ENCODE peak calls at places on chromosomes 4 and X, in six cellular contexts. One of them, this sample, is unnamed.

GRCh38 chrX:118974088-118974907 is at the start of gene LONRF3:
- DNase-seq in aorta: peak; percentile 84
- DNase-seq in A549: peak; percentile 60
- DNase-seq in stimulated activated CD4-positive, alpha-beta T cell treated with anti-CD3 and anti-CD28 coated beads, TNF-alpha, amount 100 ng/mL, for 4 hours: peak; percentile 31
- DNase-seq in CD4-positive, alpha-beta memory T cell: peak; percentile 69
- DNase-seq in Karpas-422: no peak
- DNase-seq in this sample: peak; percentile 86

GRCh38 chr4:184583738-184584502 is 65.3 kb downstream of the CASP3 start:
- DNase-seq in Karpas-422: no peak
- DNase-seq in CD4-positive, alpha-beta memory T cell: peak; percentile 11
- DNase-seq in aorta: no peak
- DNase-seq in stimulated activated CD4-positive, alpha-beta T cell treated with anti-CD3 and anti-CD28 coated beads, TNF-alpha, amount 100 ng/mL, for 4 hours: no peak
- DNase-seq in A549: no peak
- DNase-seq in this sample: no peak

GRCh38 chr4:79748835-79749234 is 324.2 kb downstream of the ANTXR2 start:
- DNase-seq in stimulated activated CD4-positive, alpha-beta T cell treated with anti-CD3 and anti-CD28 coated beads, TNF-alpha, amount 100 ng/mL, for 4 hours: no peak
- DNase-seq in CD4-positive, alpha-beta memory T cell: no peak
- DNase-seq in A549: no peak
- DNase-seq in Karpas-422: no peak
- DNase-seq in aorta: no peak
- DNase-seq in this sample: no peak

GRCh38 chrX:111009256-111009655 is 86.7 kb upstream of the PAK3 start:
- DNase-seq in A549: no peak
- DNase-seq in Karpas-422: no peak
- DNase-seq in stimulated activated CD4-positive, alpha-beta T cell treated with anti-CD3 and anti-CD28 coated beads, TNF-alpha, amount 100 ng/mL, for 4 hours: no peak
- DNase-seq in aorta: no peak
- DNase-seq in CD4-positive, alpha-beta memory T cell: no peak
- DNase-seq in this sample: no peak

GRCh38 chr4:111937368-111937767 is 207.9 kb upstream of the FAM241A start:
- DNase-seq in CD4-positive, alpha-beta memory T cell: no peak
- DNase-seq in Karpas-422: peak; percentile 52
- DNase-seq in A549: peak; percentile 27
- DNase-seq in aorta: no peak
- DNase-seq in stimulated activated CD4-positive, alpha-beta T cell treated with anti-CD3 and anti-CD28 coated beads, TNF-alpha, amount 100 ng/mL, for 4 hours: no peak
- DNase-seq in this sample: no peak

GRCh38 chrX:10617964-10618342 is 2.4 kb downstream of the MID1 start:
- DNase-seq in Karpas-422: no peak
- DNase-seq in aorta: no peak
- DNase-seq in A549: peak; percentile 55
- DNase-seq in stimulated activated CD4-positive, alpha-beta T cell treated with anti-CD3 and anti-CD28 coated beads, TNF-alpha, amount 100 ng/mL, for 4 hours: no peak
- DNase-seq in CD4-positive, alpha-beta memory T cell: no peak
- DNase-seq in this sample: no peak

GRCh38 chr4:108443585-108443984 is 176.8 kb upstream of the RPL34 start:
- DNase-seq in CD4-positive, alpha-beta memory T cell: no peak
- DNase-seq in A549: no peak
- DNase-seq in stimulated activated CD4-positive, alpha-beta T cell treated with anti-CD3 and anti-CD28 coated beads, TNF-alpha, amount 100 ng/mL, for 4 hours: no peak
- DNase-seq in aorta: no peak
- DNase-seq in Karpas-422: no peak
- DNase-seq in this sample: no peak

GRCh38 chrX:115940888-115941332 is 229.6 kb upstream of the AGTR2 start:
- DNase-seq in aorta: peak; percentile 85
- DNase-seq in A549: peak; percentile 4
- DNase-seq in Karpas-422: peak; percentile 98
- DNase-seq in CD4-positive, alpha-beta memory T cell: peak; percentile 78
- DNase-seq in stimulated activated CD4-positive, alpha-beta T cell treated with anti-CD3 and anti-CD28 coated beads, TNF-alpha, amount 100 ng/mL, for 4 hours: no peak
- DNase-seq in this sample: no peak

GRCh38 chr4:40713798-40714197 is 36.0 kb upstream of the NSUN7 start:
- DNase-seq in stimulated activated CD4-positive, alpha-beta T cell treated with anti-CD3 and anti-CD28 coated beads, TNF-alpha, amount 100 ng/mL, for 4 hours: no peak
- DNase-seq in Karpas-422: no peak
- DNase-seq in CD4-positive, alpha-beta memory T cell: no peak
- DNase-seq in aorta: no peak
- DNase-seq in A549: no peak
- DNase-seq in this sample: no peak

GRCh38 chrX:30887288-30887687 is 1.8 kb downstream of the TAB3 start:
- DNase-seq in A549: no peak
- DNase-seq in CD4-positive, alpha-beta memory T cell: no peak
- DNase-seq in stimulated activated CD4-positive, alpha-beta T cell treated with anti-CD3 and anti-CD28 coated beads, TNF-alpha, amount 100 ng/mL, for 4 hours: no peak
- DNase-seq in Karpas-422: no peak
- DNase-seq in aorta: no peak
- DNase-seq in this sample: no peak

GRCh38 chrX:319579-320125 is 1.1 kb upstream of the GTPBP6 start:
- DNase-seq in CD4-positive, alpha-beta memory T cell: no peak
- DNase-seq in Karpas-422: no peak
- DNase-seq in aorta: peak; percentile 70
- DNase-seq in A549: no peak
- DNase-seq in stimulated activated CD4-positive, alpha-beta T cell treated with anti-CD3 and anti-CD28 coated beads, TNF-alpha, amount 100 ng/mL, for 4 hours: no peak
- DNase-seq in this sample: peak; percentile 61

GRCh38 chr4:88613417-88613875 is 21.2 kb downstream of the HERC3 start:
- DNase-seq in Karpas-422: peak; percentile 47
- DNase-seq in CD4-positive, alpha-beta memory T cell: peak; percentile 84
- DNase-seq in aorta: no peak
- DNase-seq in stimulated activated CD4-positive, alpha-beta T cell treated with anti-CD3 and anti-CD28 coated beads, TNF-alpha, amount 100 ng/mL, for 4 hours: no peak
- DNase-seq in A549: no peak
- DNase-seq in this sample: no peak

GRCh38 chrX:37578045-37578444 is 6.6 kb downstream of the LANCL3 start:
- DNase-seq in stimulated activated CD4-positive, alpha-beta T cell treated with anti-CD3 and anti-CD28 coated beads, TNF-alpha, amount 100 ng/mL, for 4 hours: no peak
- DNase-seq in aorta: no peak
- DNase-seq in Karpas-422: no peak
- DNase-seq in CD4-positive, alpha-beta memory T cell: no peak
- DNase-seq in A549: no peak
- DNase-seq in this sample: no peak

GRCh38 chr4:26891054-26891453 is 30.4 kb downstream of the STIM2 start:
- DNase-seq in A549: no peak
- DNase-seq in aorta: no peak
- DNase-seq in stimulated activated CD4-positive, alpha-beta T cell treated with anti-CD3 and anti-CD28 coated beads, TNF-alpha, amount 100 ng/mL, for 4 hours: no peak
- DNase-seq in Karpas-422: no peak
- DNase-seq in CD4-positive, alpha-beta memory T cell: no peak
- DNase-seq in this sample: no peak

GRCh38 chrX:20313889-20314288 is 47.2 kb upstream of the RPS6KA3 start:
- DNase-seq in A549: no peak
- DNase-seq in Karpas-422: no peak
- DNase-seq in stimulated activated CD4-positive, alpha-beta T cell treated with anti-CD3 and anti-CD28 coated beads, TNF-alpha, amount 100 ng/mL, for 4 hours: no peak
- DNase-seq in aorta: no peak
- DNase-seq in CD4-positive, alpha-beta memory T cell: no peak
- DNase-seq in this sample: no peak

GRCh38 chr4:76738081-76738931 is 159.6 kb downstream of the SOWAHB start:
- DNase-seq in CD4-positive, alpha-beta memory T cell: no peak
- DNase-seq in aorta: peak; percentile 74
- DNase-seq in stimulated activated CD4-positive, alpha-beta T cell treated with anti-CD3 and anti-CD28 coated beads, TNF-alpha, amount 100 ng/mL, for 4 hours: no peak
- DNase-seq in A549: no peak
- DNase-seq in Karpas-422: no peak
- DNase-seq in this sample: no peak

GRCh38 chr4:108878781-108879180 is 115.9 kb upstream of the ETNPPL start:
- DNase-seq in Karpas-422: no peak
- DNase-seq in CD4-positive, alpha-beta memory T cell: no peak
- DNase-seq in aorta: no peak
- DNase-seq in stimulated activated CD4-positive, alpha-beta T cell treated with anti-CD3 and anti-CD28 coated beads, TNF-alpha, amount 100 ng/mL, for 4 hours: no peak
- DNase-seq in A549: no peak
- DNase-seq in this sample: no peak

GRCh38 chrX:5957506-5957905 is 271.2 kb downstream of the NLGN4X start:
- DNase-seq in Karpas-422: no peak
- DNase-seq in stimulated activated CD4-positive, alpha-beta T cell treated with anti-CD3 and anti-CD28 coated beads, TNF-alpha, amount 100 ng/mL, for 4 hours: no peak
- DNase-seq in aorta: no peak
- DNase-seq in CD4-positive, alpha-beta memory T cell: no peak
- DNase-seq in A549: no peak
- DNase-seq in this sample: no peak

GRCh38 chr4:151418385-151418784 is 9.4 kb downstream of the FHIP1A start:
- DNase-seq in A549: no peak
- DNase-seq in Karpas-422: no peak
- DNase-seq in stimulated activated CD4-positive, alpha-beta T cell treated with anti-CD3 and anti-CD28 coated beads, TNF-alpha, amount 100 ng/mL, for 4 hours: no peak
- DNase-seq in CD4-positive, alpha-beta memory T cell: no peak
- DNase-seq in aorta: no peak
- DNase-seq in this sample: no peak

GRCh38 chr4:153217440-153217839 is 13.2 kb downstream of the TRIM2 start:
- DNase-seq in aorta: no peak
- DNase-seq in Karpas-422: no peak
- DNase-seq in CD4-positive, alpha-beta memory T cell: no peak
- DNase-seq in stimulated activated CD4-positive, alpha-beta T cell treated with anti-CD3 and anti-CD28 coated beads, TNF-alpha, amount 100 ng/mL, for 4 hours: no peak
- DNase-seq in A549: no peak
- DNase-seq in this sample: no peak

GRCh38 chrX:81174286-81174685 is 27.4 kb downstream of the HMGN5 start:
- DNase-seq in A549: peak; percentile 11
- DNase-seq in aorta: no peak
- DNase-seq in Karpas-422: peak; percentile 63
- DNase-seq in CD4-positive, alpha-beta memory T cell: peak; percentile 4
- DNase-seq in stimulated activated CD4-positive, alpha-beta T cell treated with anti-CD3 and anti-CD28 coated beads, TNF-alpha, amount 100 ng/mL, for 4 hours: no peak
- DNase-seq in this sample: no peak

GRCh38 chrX:21770631-21771321 is 12.9 kb upstream of the SMPX start:
- DNase-seq in stimulated activated CD4-positive, alpha-beta T cell treated with anti-CD3 and anti-CD28 coated beads, TNF-alpha, amount 100 ng/mL, for 4 hours: no peak
- DNase-seq in CD4-positive, alpha-beta memory T cell: no peak
- DNase-seq in A549: peak; percentile 44
- DNase-seq in Karpas-422: no peak
- DNase-seq in aorta: no peak
- DNase-seq in this sample: no peak

GRCh38 chrX:135536883-135537282 is 16.4 kb downstream of the INTS6L start:
- DNase-seq in A549: no peak
- DNase-seq in Karpas-422: peak; percentile 41
- DNase-seq in stimulated activated CD4-positive, alpha-beta T cell treated with anti-CD3 and anti-CD28 coated beads, TNF-alpha, amount 100 ng/mL, for 4 hours: no peak
- DNase-seq in CD4-positive, alpha-beta memory T cell: peak; percentile 9
- DNase-seq in aorta: no peak
- DNase-seq in this sample: no peak

GRCh38 chrX:48816014-48816810 is 10.1 kb upstream of the ERAS start:
- DNase-seq in Karpas-422: no peak
- DNase-seq in stimulated activated CD4-positive, alpha-beta T cell treated with anti-CD3 and anti-CD28 coated beads, TNF-alpha, amount 100 ng/mL, for 4 hours: no peak
- DNase-seq in A549: no peak
- DNase-seq in CD4-positive, alpha-beta memory T cell: no peak
- DNase-seq in aorta: no peak
- DNase-seq in this sample: no peak

GRCh38 chr4:83558693-83559092 is 22.8 kb downstream of the GPAT3 start:
- DNase-seq in CD4-positive, alpha-beta memory T cell: no peak
- DNase-seq in stimulated activated CD4-positive, alpha-beta T cell treated with anti-CD3 and anti-CD28 coated beads, TNF-alpha, amount 100 ng/mL, for 4 hours: no peak
- DNase-seq in aorta: no peak
- DNase-seq in Karpas-422: no peak
- DNase-seq in A549: no peak
- DNase-seq in this sample: no peak

GRCh38 chr4:105147226-105148151 is 813 bp downstream of the TET2 start:
- DNase-seq in aorta: no peak
- DNase-seq in Karpas-422: peak; percentile 57
- DNase-seq in A549: peak; percentile 24
- DNase-seq in stimulated activated CD4-positive, alpha-beta T cell treated with anti-CD3 and anti-CD28 coated beads, TNF-alpha, amount 100 ng/mL, for 4 hours: peak; percentile 23
- DNase-seq in CD4-positive, alpha-beta memory T cell: peak; percentile 35
- DNase-seq in this sample: peak; percentile 42

GRCh38 chr4:141133146-141134006 is at the start of gene RNF150:
- DNase-seq in CD4-positive, alpha-beta memory T cell: peak; percentile 0
- DNase-seq in aorta: peak; percentile 81
- DNase-seq in stimulated activated CD4-positive, alpha-beta T cell treated with anti-CD3 and anti-CD28 coated beads, TNF-alpha, amount 100 ng/mL, for 4 hours: peak; percentile 10
- DNase-seq in A549: peak; percentile 82
- DNase-seq in Karpas-422: peak; percentile 71
- DNase-seq in this sample: peak; percentile 79

GRCh38 chr4:37567781-37568180 is 118.4 kb downstream of the RELL1 start:
- DNase-seq in A549: no peak
- DNase-seq in CD4-positive, alpha-beta memory T cell: no peak
- DNase-seq in stimulated activated CD4-positive, alpha-beta T cell treated with anti-CD3 and anti-CD28 coated beads, TNF-alpha, amount 100 ng/mL, for 4 hours: no peak
- DNase-seq in Karpas-422: no peak
- DNase-seq in aorta: no peak
- DNase-seq in this sample: no peak

GRCh38 chr4:41438564-41438963 is 99.4 kb upstream of the LIMCH1 start:
- DNase-seq in Karpas-422: no peak
- DNase-seq in stimulated activated CD4-positive, alpha-beta T cell treated with anti-CD3 and anti-CD28 coated beads, TNF-alpha, amount 100 ng/mL, for 4 hours: no peak
- DNase-seq in CD4-positive, alpha-beta memory T cell: no peak
- DNase-seq in aorta: no peak
- DNase-seq in A549: peak; percentile 33
- DNase-seq in this sample: no peak

GRCh38 chr4:8573266-8573665 is 6.9 kb upstream of the GPR78 start:
- DNase-seq in aorta: no peak
- DNase-seq in Karpas-422: no peak
- DNase-seq in CD4-positive, alpha-beta memory T cell: no peak
- DNase-seq in stimulated activated CD4-positive, alpha-beta T cell treated with anti-CD3 and anti-CD28 coated beads, TNF-alpha, amount 100 ng/mL, for 4 hours: no peak
- DNase-seq in A549: no peak
- DNase-seq in this sample: no peak

GRCh38 chr4:184596617-184597185 is 52.5 kb downstream of the CASP3 start:
- DNase-seq in aorta: no peak
- DNase-seq in CD4-positive, alpha-beta memory T cell: no peak
- DNase-seq in stimulated activated CD4-positive, alpha-beta T cell treated with anti-CD3 and anti-CD28 coated beads, TNF-alpha, amount 100 ng/mL, for 4 hours: no peak
- DNase-seq in A549: no peak
- DNase-seq in Karpas-422: no peak
- DNase-seq in this sample: no peak

GRCh38 chr4:16626945-16627344 is 271.5 kb downstream of the LDB2 start:
- DNase-seq in Karpas-422: no peak
- DNase-seq in aorta: no peak
- DNase-seq in CD4-positive, alpha-beta memory T cell: no peak
- DNase-seq in stimulated activated CD4-positive, alpha-beta T cell treated with anti-CD3 and anti-CD28 coated beads, TNF-alpha, amount 100 ng/mL, for 4 hours: no peak
- DNase-seq in A549: no peak
- DNase-seq in this sample: no peak

GRCh38 chrX:105837227-105837626 is 14.9 kb downstream of the NRK start:
- DNase-seq in A549: no peak
- DNase-seq in CD4-positive, alpha-beta memory T cell: no peak
- DNase-seq in Karpas-422: no peak
- DNase-seq in aorta: peak; percentile 80
- DNase-seq in stimulated activated CD4-positive, alpha-beta T cell treated with anti-CD3 and anti-CD28 coated beads, TNF-alpha, amount 100 ng/mL, for 4 hours: no peak
- DNase-seq in this sample: peak; percentile 55

GRCh38 chrX:37846934-37847732 is at the start of gene DYNLT3:
- DNase-seq in Karpas-422: peak; percentile 92
- DNase-seq in A549: peak; percentile 84
- DNase-seq in CD4-positive, alpha-beta memory T cell: peak; percentile 76
- DNase-seq in aorta: peak; percentile 89
- DNase-seq in stimulated activated CD4-positive, alpha-beta T cell treated with anti-CD3 and anti-CD28 coated beads, TNF-alpha, amount 100 ng/mL, for 4 hours: peak; percentile 38
- DNase-seq in this sample: peak; percentile 89

GRCh38 chrX:33379839-33380238 is 168.5 kb upstream of the DMD start:
- DNase-seq in Karpas-422: no peak
- DNase-seq in aorta: no peak
- DNase-seq in stimulated activated CD4-positive, alpha-beta T cell treated with anti-CD3 and anti-CD28 coated beads, TNF-alpha, amount 100 ng/mL, for 4 hours: no peak
- DNase-seq in A549: no peak
- DNase-seq in CD4-positive, alpha-beta memory T cell: no peak
- DNase-seq in this sample: no peak

GRCh38 chrX:9899640-9900075 is 67.5 kb upstream of the CLDN34 start:
- DNase-seq in stimulated activated CD4-positive, alpha-beta T cell treated with anti-CD3 and anti-CD28 coated beads, TNF-alpha, amount 100 ng/mL, for 4 hours: no peak
- DNase-seq in CD4-positive, alpha-beta memory T cell: no peak
- DNase-seq in Karpas-422: no peak
- DNase-seq in aorta: no peak
- DNase-seq in A549: no peak
- DNase-seq in this sample: no peak

GRCh38 chr4:183413562-183414200 is 30.8 kb upstream of the CDKN2AIP start:
- DNase-seq in Karpas-422: no peak
- DNase-seq in aorta: no peak
- DNase-seq in A549: no peak
- DNase-seq in stimulated activated CD4-positive, alpha-beta T cell treated with anti-CD3 and anti-CD28 coated beads, TNF-alpha, amount 100 ng/mL, for 4 hours: no peak
- DNase-seq in CD4-positive, alpha-beta memory T cell: no peak
- DNase-seq in this sample: no peak

GRCh38 chrX:9341305-9342201 is 123.3 kb upstream of the TBL1X start:
- DNase-seq in Karpas-422: peak; percentile 89
- DNase-seq in A549: peak; percentile 69
- DNase-seq in CD4-positive, alpha-beta memory T cell: peak; percentile 67
- DNase-seq in aorta: peak; percentile 93
- DNase-seq in stimulated activated CD4-positive, alpha-beta T cell treated with anti-CD3 and anti-CD28 coated beads, TNF-alpha, amount 100 ng/mL, for 4 hours: peak; percentile 38
- DNase-seq in this sample: peak; percentile 81

GRCh38 chrX:45811307-45811706 is 610.6 kb upstream of the DIPK2B start:
- DNase-seq in Karpas-422: no peak
- DNase-seq in A549: no peak
- DNase-seq in aorta: no peak
- DNase-seq in CD4-positive, alpha-beta memory T cell: no peak
- DNase-seq in stimulated activated CD4-positive, alpha-beta T cell treated with anti-CD3 and anti-CD28 coated beads, TNF-alpha, amount 100 ng/mL, for 4 hours: no peak
- DNase-seq in this sample: no peak